ENCODE peak calls at places on chromosome 22, in five cellular contexts. A is heart left ventricle, X is GM12892, R is HCT116, D is body of pancreas. V is an unnamed sample.

GRCh38 chr22:38733329-38734202 is 22.2 kb downstream of the SUN2 start:
- DNase-seq in A (peak; percentile 66), X (peak; percentile 64), R (no peak), D (peak; percentile 90), V (peak; percentile 48)

GRCh38 chr22:25853902-25854301 is 111.9 kb downstream of the MYO18B start:
- DNase-seq in A (no peak), X (no peak), R (peak; percentile 6), D (no peak), V (peak; percentile 9)

GRCh38 chr22:40922484-40923303 is 28.5 kb upstream of the RBX1 start:
- DNase-seq in A (no peak), X (no peak), R (peak; percentile 29), D (no peak), V (peak; percentile 71)

GRCh38 chr22:38097557-38098409 is 12.7 kb downstream of the BAIAP2L2 start:
- DNase-seq in A (peak; percentile 24), X (no peak), R (peak; percentile 15), D (no peak), V (peak; percentile 58)

GRCh38 chr22:49767355-49768062 is 60.2 kb downstream of the BRD1 start:
- DNase-seq in A (no peak), X (no peak), R (peak; percentile 42), D (no peak), V (peak; percentile 61)

GRCh38 chr22:18024956-18025720 is 777 bp upstream of the MICAL3 start:
- DNase-seq in A (no peak), X (no peak), R (no peak), D (no peak), V (no peak)

GRCh38 chr22:27270818-27271510 is 530.6 kb downstream of the MN1 start:
- DNase-seq in A (peak; percentile 49), X (no peak), R (no peak), D (no peak), V (no peak)

GRCh38 chr22:37971475-37972434 is 12.6 kb downstream of the SOX10 start:
- DNase-seq in A (no peak), X (no peak), R (no peak), D (no peak), V (no peak)

GRCh38 chr22:44648085-44648820 is 53.8 kb upstream of the PRR5 start:
- DNase-seq in A (no peak), X (no peak), R (no peak), D (no peak), V (no peak)

DNA sequence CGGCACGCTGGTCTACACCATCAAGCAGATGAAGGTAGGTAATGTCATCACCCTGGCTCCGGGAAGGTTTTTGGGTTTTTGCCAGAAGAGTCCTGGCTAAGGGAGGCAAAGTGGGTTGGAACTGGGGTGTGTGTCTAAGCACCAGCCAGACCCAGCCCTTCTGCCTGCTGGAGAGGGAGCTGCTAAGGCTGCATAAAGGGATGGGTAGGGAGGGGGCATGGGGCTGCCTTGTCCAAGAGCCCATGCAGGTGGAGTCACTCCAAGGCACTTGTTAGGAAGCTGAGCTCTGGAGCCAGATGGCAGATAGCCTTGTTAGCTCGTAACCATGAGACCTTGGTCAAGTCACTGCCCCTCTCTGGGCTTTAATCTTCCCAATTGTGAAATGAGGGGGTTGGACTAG is 48.0 kb downstream of the TIMP3 start:
- DNase-seq in A (no peak), X (no peak), R (no peak), D (no peak), V (no peak)
- TF ChIP-seq POLR2A in A (no peak), X (no peak), R (no peak), D (no peak), V (no peak)

DNA sequence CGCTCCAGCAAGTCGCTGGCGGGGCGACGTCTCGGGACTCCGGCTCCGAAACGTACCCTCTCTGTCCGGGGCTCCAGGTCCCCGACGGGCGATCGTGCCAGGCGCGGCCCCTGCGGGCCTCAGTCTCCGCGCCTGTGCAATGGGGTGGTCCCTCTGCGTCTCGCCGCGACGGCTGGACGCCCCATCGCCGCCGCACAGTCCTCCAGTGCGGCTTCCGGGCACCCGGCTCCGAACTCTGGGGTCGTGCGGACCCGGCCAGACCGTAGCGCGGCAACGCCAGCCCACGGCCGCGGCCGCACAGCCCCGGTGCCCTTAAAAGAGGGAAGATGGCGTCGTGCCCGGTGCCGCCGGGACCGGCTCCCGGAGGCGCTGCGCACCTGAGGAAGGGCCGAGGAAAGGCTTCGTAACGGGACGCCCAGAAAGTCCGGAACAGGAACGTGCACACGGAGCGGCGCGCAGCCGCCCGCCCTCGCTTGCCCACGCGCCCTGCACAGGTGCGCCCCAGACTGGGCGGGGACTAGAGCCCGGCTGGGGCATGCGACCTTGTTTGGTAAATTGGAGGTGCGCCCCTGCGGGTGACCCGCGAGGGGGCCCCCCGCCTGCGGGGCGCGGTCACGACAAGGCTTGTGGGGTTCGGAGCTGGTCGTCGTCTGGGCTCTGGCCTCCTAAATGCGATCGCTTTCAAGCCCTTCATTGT is 525 bp downstream of the BIK start:
- DNase-seq in A (no peak), X (peak; percentile 52), R (no peak), D (peak; percentile 70), V (peak; percentile 31)
- TF ChIP-seq POLR2A in A (no peak), X (no peak), R (no peak), D (no peak), V (no peak)

DNA sequence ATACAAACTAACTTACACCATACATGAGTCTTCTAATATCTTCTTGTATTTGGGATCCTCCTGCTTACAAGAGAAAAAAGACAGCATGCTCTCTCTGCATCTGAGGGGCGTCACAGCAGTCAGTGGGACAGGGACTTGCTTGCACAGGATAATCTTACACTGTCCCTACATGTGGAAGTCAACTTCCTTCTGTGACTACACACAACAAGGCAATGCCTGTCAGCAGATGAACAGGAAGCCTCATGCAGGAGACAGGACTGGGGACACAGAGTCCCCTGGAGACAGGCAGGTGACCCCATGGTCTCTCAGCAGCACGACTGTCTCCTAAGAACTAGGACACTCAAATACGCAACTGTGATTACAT is 54.8 kb downstream of the PACSIN2 start:
- DNase-seq in A (no peak), X (no peak), R (no peak), D (no peak), V (peak; percentile 67)
- TF ChIP-seq POLR2A in A (no peak), X (no peak), R (no peak), D (no peak), V (no peak)

DNA sequence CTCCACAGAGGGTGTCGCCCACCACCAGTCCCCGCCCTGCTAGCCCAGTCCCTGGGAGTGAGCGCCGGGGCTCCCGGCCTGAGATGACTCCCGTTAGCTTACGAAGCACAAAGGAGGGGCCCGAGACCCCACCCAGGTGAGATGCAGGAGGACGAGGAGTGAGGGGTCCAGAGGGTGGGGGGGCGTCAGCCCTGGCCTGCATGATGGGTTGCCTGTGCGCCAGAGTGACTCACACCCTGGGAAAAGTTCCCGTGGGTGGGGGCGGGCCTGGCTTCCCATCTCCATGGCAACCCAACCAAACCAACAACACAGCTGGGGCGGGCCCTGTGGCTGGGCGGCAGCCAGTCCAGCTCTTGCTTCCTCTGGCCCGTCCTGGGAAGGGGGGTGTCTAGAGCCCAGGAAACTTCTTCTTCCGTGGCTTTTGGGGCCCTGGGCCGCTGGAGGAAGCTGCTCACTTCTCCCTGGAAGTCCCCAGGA is 4.5 kb downstream of the GAS2L1 start:
- DNase-seq in A (peak; percentile 97), X (peak; percentile 72), R (peak; percentile 75), D (peak; percentile 98), V (peak; percentile 95)
- TF ChIP-seq POLR2A in A (peak; percentile 25), X (no peak), R (no peak), D (no peak), V (no peak)

DNA sequence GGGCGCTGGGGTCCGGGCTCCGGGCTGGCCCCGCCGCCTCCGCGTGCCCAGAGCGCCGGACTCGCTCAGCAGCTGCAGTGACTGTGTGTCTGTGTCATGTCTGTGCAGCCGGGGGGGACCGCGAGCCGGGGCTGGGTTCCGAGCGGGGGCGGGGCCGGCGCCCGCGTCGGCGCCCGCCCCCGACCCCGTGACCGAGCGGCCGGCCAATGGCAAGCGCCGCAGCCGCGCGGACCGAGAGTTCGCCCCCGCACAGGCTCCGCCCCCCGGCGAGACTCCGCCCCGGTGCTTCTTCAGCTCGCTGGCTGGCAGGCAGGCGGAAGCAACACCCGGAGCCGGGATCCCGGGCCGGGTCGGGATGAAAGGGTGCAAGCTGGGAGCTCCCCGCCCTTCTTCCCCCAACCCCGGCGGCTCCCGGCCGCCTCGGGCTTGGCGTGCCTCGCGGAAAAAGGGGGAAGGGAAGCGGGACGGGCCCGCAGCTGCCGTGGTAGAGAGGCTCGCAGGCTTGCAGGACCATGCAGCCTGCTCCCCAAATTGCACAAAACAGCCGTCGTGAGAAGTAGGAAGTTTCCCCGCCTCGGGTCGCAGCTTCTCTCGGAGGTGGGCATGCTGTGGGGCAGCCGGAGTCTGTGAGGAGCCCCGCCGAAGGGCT is 775 bp upstream of the LARGE1 start:
- DNase-seq in A (peak; percentile 99), X (peak; percentile 82), R (peak; percentile 57), D (peak; percentile 98), V (peak; percentile 85)
- TF ChIP-seq POLR2A in A (peak; percentile 97), X (peak; percentile 95), R (no peak), D (peak; percentile 39), V (no peak)

DNA sequence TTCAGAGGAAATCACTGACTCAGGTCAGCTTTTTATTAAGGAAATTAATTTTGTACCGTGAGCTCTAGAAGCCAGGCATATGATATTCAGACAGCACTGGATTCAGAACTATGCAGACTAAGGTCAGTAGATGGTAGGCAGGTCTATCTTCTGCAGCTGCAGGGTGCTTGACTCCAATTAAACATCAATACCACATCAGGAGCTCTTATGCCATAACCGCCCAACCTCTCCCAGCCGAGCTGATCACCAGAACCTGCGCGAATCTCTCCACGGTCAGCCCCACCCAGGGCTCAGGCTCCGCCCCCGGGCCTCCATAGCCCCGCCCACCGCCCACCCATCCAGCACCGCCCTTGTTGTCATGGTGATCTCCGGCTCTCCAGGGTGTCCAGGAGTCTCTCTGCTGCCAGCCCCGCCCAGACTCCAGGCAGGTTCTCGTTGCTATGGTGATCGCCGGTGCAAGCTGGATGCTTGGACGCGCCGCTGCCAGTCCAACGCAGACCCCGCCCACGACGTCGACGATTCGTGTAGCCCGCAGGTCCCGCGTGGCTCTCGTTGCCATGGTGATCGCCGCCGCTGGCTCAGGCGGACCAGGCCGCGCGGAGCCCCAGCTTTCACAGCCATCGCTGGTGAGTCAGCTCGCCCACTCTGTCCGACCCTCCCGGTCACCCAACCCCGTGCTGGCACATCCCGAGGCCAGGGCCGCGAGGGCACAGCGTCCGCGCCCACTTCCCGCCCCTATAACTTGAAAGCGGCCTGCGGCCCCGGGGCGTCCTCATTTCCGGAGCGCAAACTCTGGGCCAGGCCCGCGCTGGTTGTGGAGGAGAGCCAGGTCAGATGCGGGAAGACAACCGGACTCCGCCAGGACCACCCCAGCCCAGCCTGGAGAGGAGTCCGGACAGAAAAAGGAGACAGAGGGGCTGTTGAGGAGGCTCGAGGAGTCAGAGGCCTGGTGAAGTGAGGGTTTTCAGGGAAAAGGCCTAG is at the start of gene RAB36:
- DNase-seq in A (peak; percentile 97), X (peak; percentile 79), R (peak; percentile 99), D (peak; percentile 98), V (peak; percentile 92)
- TF ChIP-seq POLR2A in A (no peak), X (no peak), R (no peak), D (peak; percentile 50), V (no peak)

GRCh38 chr22:36351921-36352774 is 35.6 kb downstream of the MYH9 start:
- DNase-seq in A (no peak), X (no peak), R (no peak), D (peak; percentile 64), V (no peak)
- TF ChIP-seq POLR2A in A (no peak), X (no peak), R (no peak), D (peak; percentile 16), V (no peak)

GRCh38 chr22:19745155-19746133 is 15.1 kb upstream of the TBX1 start:
- DNase-seq in A (peak; percentile 75), X (no peak), R (no peak), D (no peak), V (no peak)
- TF ChIP-seq POLR2A in A (no peak), X (no peak), R (no peak), D (no peak), V (no peak)

V was measured in erythroblast.